ENCODE peak calls at places on chromosomes 2 and 18, in ten cellular contexts. One of them, this sample, is unnamed.

GRCh38 chr2:66789741-66790140 is 354.8 kb downstream of the MEIS1 start:
- DNase-seq in colonic mucosa: no peak
- DNase-seq in cardiac muscle cell: no peak
- DNase-seq in glutamatergic neuron: no peak
- DNase-seq in progenitor cell of endocrine pancreas: no peak
- DNase-seq in left lung: no peak
- DNase-seq in stomach: no peak
- DNase-seq in fibroblast of pulmonary artery: no peak
- DNase-seq in HepG2: no peak
- DNase-seq in astrocyte of the spinal cord: no peak
- DNase-seq in this sample: no peak

GRCh38 chr2:38892819-38893218 is 3.1 kb downstream of the ARHGEF33 start:
- DNase-seq in colonic mucosa: no peak
- DNase-seq in stomach: no peak
- DNase-seq in astrocyte of the spinal cord: no peak
- DNase-seq in progenitor cell of endocrine pancreas: no peak
- DNase-seq in cardiac muscle cell: no peak
- DNase-seq in HepG2: no peak
- DNase-seq in fibroblast of pulmonary artery: no peak
- DNase-seq in glutamatergic neuron: no peak
- DNase-seq in left lung: no peak
- DNase-seq in this sample: no peak

GRCh38 chr2:43524180-43524965 is 71.5 kb downstream of the THADA start:
- DNase-seq in left lung: no peak
- DNase-seq in glutamatergic neuron: peak
- DNase-seq in fibroblast of pulmonary artery: no peak
- DNase-seq in colonic mucosa: no peak
- DNase-seq in cardiac muscle cell: no peak
- DNase-seq in HepG2: no peak
- DNase-seq in progenitor cell of endocrine pancreas: no peak
- DNase-seq in astrocyte of the spinal cord: no peak
- DNase-seq in stomach: no peak
- DNase-seq in this sample: no peak

GRCh38 chr2:175025946-175026345 is 20.8 kb upstream of the CHN1 start:
- DNase-seq in progenitor cell of endocrine pancreas: no peak
- DNase-seq in fibroblast of pulmonary artery: peak
- DNase-seq in stomach: no peak
- DNase-seq in cardiac muscle cell: no peak
- DNase-seq in colonic mucosa: no peak
- DNase-seq in astrocyte of the spinal cord: no peak
- DNase-seq in HepG2: no peak
- DNase-seq in glutamatergic neuron: no peak
- DNase-seq in left lung: no peak
- DNase-seq in this sample: no peak

GRCh38 chr18:51137051-51137729 is 60.3 kb downstream of the MEX3C start:
- DNase-seq in colonic mucosa: no peak
- DNase-seq in astrocyte of the spinal cord: peak
- DNase-seq in glutamatergic neuron: no peak
- DNase-seq in stomach: no peak
- DNase-seq in left lung: no peak
- DNase-seq in progenitor cell of endocrine pancreas: no peak
- DNase-seq in HepG2: no peak
- DNase-seq in cardiac muscle cell: no peak
- DNase-seq in fibroblast of pulmonary artery: no peak
- DNase-seq in this sample: no peak

GRCh38 chr2:27261241-27261925 is 1.5 kb downstream of the SLC30A3 start:
- DNase-seq in cardiac muscle cell: no peak
- DNase-seq in stomach: no peak
- DNase-seq in HepG2: no peak
- DNase-seq in fibroblast of pulmonary artery: no peak
- DNase-seq in progenitor cell of endocrine pancreas: no peak
- DNase-seq in astrocyte of the spinal cord: no peak
- DNase-seq in left lung: no peak
- DNase-seq in colonic mucosa: no peak
- DNase-seq in glutamatergic neuron: no peak
- DNase-seq in this sample: no peak

GRCh38 chr2:196206804-196207203 is 35.4 kb upstream of the STK17B start:
- DNase-seq in progenitor cell of endocrine pancreas: no peak
- DNase-seq in glutamatergic neuron: peak
- DNase-seq in stomach: no peak
- DNase-seq in HepG2: no peak
- DNase-seq in cardiac muscle cell: no peak
- DNase-seq in left lung: no peak
- DNase-seq in fibroblast of pulmonary artery: no peak
- DNase-seq in colonic mucosa: no peak
- DNase-seq in astrocyte of the spinal cord: no peak
- DNase-seq in this sample: no peak

GRCh38 chr2:111667001-111667400 is 217.0 kb downstream of the ANAPC1 start:
- DNase-seq in astrocyte of the spinal cord: no peak
- DNase-seq in cardiac muscle cell: no peak
- DNase-seq in fibroblast of pulmonary artery: no peak
- DNase-seq in progenitor cell of endocrine pancreas: no peak
- DNase-seq in left lung: no peak
- DNase-seq in HepG2: no peak
- DNase-seq in colonic mucosa: peak
- DNase-seq in glutamatergic neuron: no peak
- DNase-seq in stomach: no peak
- DNase-seq in this sample: no peak

GRCh38 chr2:157830696-157831570 is 45.2 kb downstream of the ACVR1 start:
- DNase-seq in left lung: no peak
- DNase-seq in progenitor cell of endocrine pancreas: no peak
- DNase-seq in astrocyte of the spinal cord: peak
- DNase-seq in HepG2: peak
- DNase-seq in fibroblast of pulmonary artery: peak
- DNase-seq in colonic mucosa: no peak
- DNase-seq in cardiac muscle cell: no peak
- DNase-seq in stomach: no peak
- DNase-seq in glutamatergic neuron: no peak
- DNase-seq in this sample: no peak

GRCh38 chr2:59195851-59196250 is 954.7 kb upstream of the FANCL start:
- DNase-seq in left lung: no peak
- DNase-seq in stomach: no peak
- DNase-seq in glutamatergic neuron: no peak
- DNase-seq in colonic mucosa: no peak
- DNase-seq in cardiac muscle cell: no peak
- DNase-seq in HepG2: no peak
- DNase-seq in fibroblast of pulmonary artery: no peak
- DNase-seq in astrocyte of the spinal cord: peak
- DNase-seq in progenitor cell of endocrine pancreas: no peak
- DNase-seq in this sample: no peak

GRCh38 chr18:8480506-8481328 is 128.5 kb upstream of the RAB12 start:
- DNase-seq in glutamatergic neuron: peak
- DNase-seq in left lung: no peak
- DNase-seq in fibroblast of pulmonary artery: peak
- DNase-seq in colonic mucosa: no peak
- DNase-seq in HepG2: peak
- DNase-seq in astrocyte of the spinal cord: peak
- DNase-seq in cardiac muscle cell: peak
- DNase-seq in stomach: peak
- DNase-seq in progenitor cell of endocrine pancreas: peak
- DNase-seq in this sample: no peak

GRCh38 chr18:44823286-44823685 is 142.6 kb downstream of the SETBP1 start:
- DNase-seq in progenitor cell of endocrine pancreas: no peak
- DNase-seq in cardiac muscle cell: no peak
- DNase-seq in left lung: no peak
- DNase-seq in colonic mucosa: no peak
- DNase-seq in astrocyte of the spinal cord: no peak
- DNase-seq in stomach: no peak
- DNase-seq in glutamatergic neuron: no peak
- DNase-seq in HepG2: no peak
- DNase-seq in fibroblast of pulmonary artery: no peak
- DNase-seq in this sample: no peak
- TF ChIP-seq CTCF in progenitor cell of endocrine pancreas: no peak
- TF ChIP-seq CTCF in cardiac muscle cell: no peak
- TF ChIP-seq CTCF in left lung: no peak
- TF ChIP-seq CTCF in colonic mucosa: no peak
- TF ChIP-seq CTCF in astrocyte of the spinal cord: no peak
- TF ChIP-seq CTCF in stomach: no peak
- TF ChIP-seq CTCF in glutamatergic neuron: no peak
- TF ChIP-seq CTCF in HepG2: no peak
- TF ChIP-seq CTCF in fibroblast of pulmonary artery: no peak
- TF ChIP-seq CTCF in this sample: no peak

DNA sequence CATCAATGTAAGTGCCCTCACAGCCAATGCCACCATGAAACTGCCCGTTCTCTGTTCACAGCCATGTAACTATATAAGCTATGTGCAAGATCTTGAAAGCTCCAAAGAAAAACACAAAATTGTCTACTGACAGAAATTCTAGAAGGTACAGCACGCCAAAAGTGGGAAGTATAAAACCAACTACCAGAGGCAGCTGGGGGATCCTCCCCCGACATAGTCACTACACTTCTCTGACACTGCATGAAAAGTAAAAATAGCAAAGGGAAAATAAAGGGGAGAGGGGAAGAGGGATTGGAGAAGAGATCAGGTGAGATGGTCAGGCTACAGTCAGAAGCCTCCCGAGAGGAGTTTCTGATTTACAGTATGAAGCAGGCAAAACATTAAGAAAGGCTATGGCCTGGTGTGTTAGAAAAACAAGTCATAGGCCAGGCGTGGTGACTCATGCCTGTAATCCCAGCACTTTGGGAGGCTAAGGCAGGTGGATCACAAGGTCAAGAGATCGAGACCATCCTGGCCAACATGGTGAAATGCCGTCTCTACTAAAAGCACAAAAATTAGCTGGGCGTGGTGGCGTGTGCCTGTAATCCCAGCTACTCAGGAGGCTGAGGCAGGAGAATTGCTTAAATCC is 39.8 kb upstream of the PCBP1 start:
- DNase-seq in colonic mucosa: no peak
- DNase-seq in stomach: no peak
- DNase-seq in progenitor cell of endocrine pancreas: no peak
- DNase-seq in HepG2: no peak
- DNase-seq in glutamatergic neuron: no peak
- DNase-seq in left lung: no peak
- DNase-seq in cardiac muscle cell: no peak
- DNase-seq in astrocyte of the spinal cord: no peak
- DNase-seq in fibroblast of pulmonary artery: no peak
- DNase-seq in this sample: no peak
- TF ChIP-seq CTCF in colonic mucosa: no peak
- TF ChIP-seq CTCF in stomach: no peak
- TF ChIP-seq CTCF in progenitor cell of endocrine pancreas: no peak
- TF ChIP-seq CTCF in HepG2: no peak
- TF ChIP-seq CTCF in glutamatergic neuron: no peak
- TF ChIP-seq CTCF in left lung: no peak
- TF ChIP-seq CTCF in cardiac muscle cell: no peak
- TF ChIP-seq CTCF in astrocyte of the spinal cord: no peak
- TF ChIP-seq CTCF in fibroblast of pulmonary artery: no peak
- TF ChIP-seq CTCF in this sample: no peak

DNA sequence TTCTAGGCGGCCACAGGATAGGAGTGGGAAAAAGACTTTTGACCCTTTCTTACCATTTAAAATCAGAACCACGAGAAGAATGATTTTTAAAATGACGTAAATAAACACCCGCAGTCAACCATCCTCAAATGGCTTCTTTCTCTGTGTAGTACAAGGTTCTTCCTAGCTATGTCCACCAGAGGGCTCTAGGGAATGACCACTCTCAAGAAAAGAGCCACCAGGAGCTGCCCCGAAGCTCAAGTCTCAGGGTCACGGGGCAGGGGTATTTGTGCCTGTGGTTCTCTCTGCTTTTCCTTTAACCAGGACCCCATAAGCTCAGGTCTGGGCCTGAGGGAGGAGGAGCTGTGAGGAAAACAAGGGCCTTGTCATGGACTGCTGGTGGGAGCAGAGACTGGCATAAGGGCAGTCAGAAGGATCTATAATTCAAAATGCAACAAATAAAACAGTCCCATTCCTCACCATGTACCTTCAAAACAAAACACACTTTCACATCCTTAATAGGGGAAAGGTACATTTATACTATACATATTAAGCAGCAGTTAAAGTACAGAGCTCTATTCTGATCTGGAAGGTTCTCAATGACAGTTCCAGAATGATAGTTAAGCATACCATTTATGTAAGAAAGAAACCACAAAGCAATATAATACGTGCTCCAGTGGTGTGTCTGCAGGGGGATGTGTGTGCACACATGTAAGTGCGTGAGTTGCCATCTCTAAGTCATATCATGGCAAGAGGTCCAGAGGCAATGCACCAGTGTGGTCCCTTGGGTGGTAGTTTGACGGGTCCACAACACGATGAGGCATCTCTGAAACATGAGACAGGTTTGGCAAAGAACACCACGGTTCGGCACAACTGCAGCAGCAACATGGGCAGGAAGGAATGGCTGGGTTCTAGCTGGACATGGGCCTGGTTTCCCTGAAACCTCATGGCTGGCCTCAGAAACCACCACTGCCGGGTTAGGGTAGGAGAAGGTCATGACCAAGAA is 18.6 kb downstream of the LYPD1 start:
- DNase-seq in left lung: no peak
- DNase-seq in glutamatergic neuron: no peak
- DNase-seq in colonic mucosa: no peak
- DNase-seq in progenitor cell of endocrine pancreas: peak
- DNase-seq in cardiac muscle cell: peak
- DNase-seq in astrocyte of the spinal cord: peak
- DNase-seq in HepG2: peak
- DNase-seq in fibroblast of pulmonary artery: peak
- DNase-seq in stomach: no peak
- DNase-seq in this sample: no peak
- TF ChIP-seq CTCF in left lung: no peak
- TF ChIP-seq CTCF in glutamatergic neuron: peak
- TF ChIP-seq CTCF in colonic mucosa: peak
- TF ChIP-seq CTCF in progenitor cell of endocrine pancreas: peak
- TF ChIP-seq CTCF in cardiac muscle cell: peak
- TF ChIP-seq CTCF in astrocyte of the spinal cord: peak
- TF ChIP-seq CTCF in HepG2: peak
- TF ChIP-seq CTCF in fibroblast of pulmonary artery: peak
- TF ChIP-seq CTCF in stomach: no peak
- TF ChIP-seq CTCF in this sample: peak

GRCh38 chr2:217837001-217837491 is 165.7 kb downstream of the TNS1 start:
- DNase-seq in left lung: peak
- DNase-seq in stomach: peak
- DNase-seq in progenitor cell of endocrine pancreas: no peak
- DNase-seq in HepG2: peak
- DNase-seq in cardiac muscle cell: no peak
- DNase-seq in fibroblast of pulmonary artery: peak
- DNase-seq in astrocyte of the spinal cord: peak
- DNase-seq in colonic mucosa: peak
- DNase-seq in glutamatergic neuron: peak
- DNase-seq in this sample: no peak
- TF ChIP-seq CTCF in left lung: no peak
- TF ChIP-seq CTCF in stomach: no peak
- TF ChIP-seq CTCF in progenitor cell of endocrine pancreas: peak
- TF ChIP-seq CTCF in HepG2: peak
- TF ChIP-seq CTCF in cardiac muscle cell: peak
- TF ChIP-seq CTCF in fibroblast of pulmonary artery: peak
- TF ChIP-seq CTCF in astrocyte of the spinal cord: peak
- TF ChIP-seq CTCF in colonic mucosa: no peak
- TF ChIP-seq CTCF in glutamatergic neuron: no peak
- TF ChIP-seq CTCF in this sample: no peak